ENCODE peak calls at places on chromosome 3, in seven cellular contexts. T, U, W, O, D, B and P are unnamed samples.
A peak's percentile ranks its signal among the peaks of the same experiment; 100 is the strongest.

GRCh38 chr3:44198957-44199269 is 42.8 kb upstream of the TOPAZ1 start:
- DNase-seq in T (no peak), U (no peak), W (no peak), O (no peak), D (no peak), B (no peak), P (no peak)

GRCh38 chr3:134360046-134360445 is 14.2 kb downstream of the AMOTL2 start:
- DNase-seq in T (no peak), U (no peak), W (no peak), O (no peak), D (no peak), B (no peak), P (no peak)

GRCh38 chr3:138289701-138290100 is 40.0 kb downstream of the NME9 start:
- DNase-seq in T (no peak), U (no peak), W (no peak), O (no peak), D (no peak), B (no peak), P (no peak)

GRCh38 chr3:155363690-155364070 is 70.2 kb upstream of the STRIT1 start:
- DNase-seq in T (no peak), U (no peak), W (no peak), O (no peak), D (no peak), B (no peak), P (no peak)

GRCh38 chr3:12663311-12663935 is 494 bp downstream of the RAF1 start:
- DNase-seq in T (no peak), U (no peak), W (no peak), O (peak; percentile 78), D (no peak), B (no peak), P (no peak)

GRCh38 chr3:12993022-12993622 is 80.1 kb downstream of the IQSEC1 start:
- DNase-seq in T (no peak), U (no peak), W (peak; percentile 77), O (peak; percentile 63), D (peak; percentile 55), B (peak; percentile 39), P (no peak)

GRCh38 chr3:127234784-127235183 is 41.9 kb downstream of the PRR23E start:
- DNase-seq in T (no peak), U (no peak), W (no peak), O (no peak), D (no peak), B (no peak), P (no peak)

GRCh38 chr3:1092771-1093170 is at the start of gene CNTN6:
- DNase-seq in T (no peak), U (no peak), W (no peak), O (peak; percentile 25), D (no peak), B (no peak), P (no peak)

GRCh38 chr3:49327485-49327884 is 12.4 kb downstream of the USP4 start:
- DNase-seq in T (no peak), U (no peak), W (no peak), O (no peak), D (no peak), B (peak; percentile 35), P (no peak)

GRCh38 chr3:183825380-183826161 is at the start of gene MAP6D1:
- DNase-seq in T (no peak), U (peak; percentile 22), W (peak; percentile 85), O (peak; percentile 96), D (no peak), B (no peak), P (no peak)

GRCh38 chr3:101868534-101869464 is 19.5 kb downstream of the NFKBIZ start:
- DNase-seq in T (no peak), U (no peak), W (no peak), O (no peak), D (peak; percentile 66), B (no peak), P (no peak)

GRCh38 chr3:155218470-155218869 is 75.0 kb downstream of the STRIT1 start:
- DNase-seq in T (no peak), U (no peak), W (no peak), O (no peak), D (no peak), B (no peak), P (no peak)

GRCh38 chr3:193894121-193894863 is 241.7 kb upstream of the HES1 start:
- DNase-seq in T (no peak), U (no peak), W (no peak), O (no peak), D (no peak), B (no peak), P (no peak)

GRCh38 chr3:47949979-47950378 is 66.2 kb downstream of the MAP4 start:
- DNase-seq in T (no peak), U (no peak), W (no peak), O (no peak), D (no peak), B (peak; percentile 27), P (no peak)

GRCh38 chr3:177228601-177229190 is 31.4 kb upstream of the TBL1XR1 start:
- DNase-seq in T (no peak), U (no peak), W (no peak), O (no peak), D (no peak), B (no peak), P (no peak)

GRCh38 chr3:79947469-79947868 is 179.7 kb upstream of the ROBO1 start:
- DNase-seq in T (no peak), U (no peak), W (no peak), O (no peak), D (no peak), B (no peak), P (no peak)

GRCh38 chr3:128348805-128349531 is 117.7 kb downstream of the DNAJB8 start:
- DNase-seq in T (no peak), U (no peak), W (no peak), O (peak; percentile 78), D (no peak), B (no peak), P (no peak)

GRCh38 chr3:5006755-5007202 is 27.5 kb downstream of the BHLHE40 start:
- DNase-seq in T (peak; percentile 95), U (no peak), W (no peak), O (no peak), D (no peak), B (no peak), P (no peak)

GRCh38 chr3:14507345-14507741 is 32.8 kb downstream of the GRIP2 start:
- DNase-seq in T (no peak), U (no peak), W (no peak), O (no peak), D (no peak), B (no peak), P (no peak)

GRCh38 chr3:24683511-24684384 is 189.1 kb upstream of the THRB start:
- DNase-seq in T (no peak), U (peak; percentile 28), W (no peak), O (peak; percentile 28), D (peak; percentile 42), B (peak; percentile 26), P (peak; percentile 36)

GRCh38 chr3:169144271-169144670 is 519.2 kb downstream of the MECOM start:
- DNase-seq in T (no peak), U (no peak), W (no peak), O (no peak), D (no peak), B (no peak), P (no peak)
- H3K27me3 ChIP-seq in T (peaks cover 4% of the 10 kb centered on the region), U (peaks cover 43% of the 10 kb centered on the region), W (peaks cover 16% of the 10 kb centered on the region), O (peaks cover 29% of the 10 kb centered on the region), D (no peaks in the 10 kb centered on the region), B (peaks cover 33% of the 10 kb centered on the region), P (peaks cover 70% of the 10 kb centered on the region)

DNA sequence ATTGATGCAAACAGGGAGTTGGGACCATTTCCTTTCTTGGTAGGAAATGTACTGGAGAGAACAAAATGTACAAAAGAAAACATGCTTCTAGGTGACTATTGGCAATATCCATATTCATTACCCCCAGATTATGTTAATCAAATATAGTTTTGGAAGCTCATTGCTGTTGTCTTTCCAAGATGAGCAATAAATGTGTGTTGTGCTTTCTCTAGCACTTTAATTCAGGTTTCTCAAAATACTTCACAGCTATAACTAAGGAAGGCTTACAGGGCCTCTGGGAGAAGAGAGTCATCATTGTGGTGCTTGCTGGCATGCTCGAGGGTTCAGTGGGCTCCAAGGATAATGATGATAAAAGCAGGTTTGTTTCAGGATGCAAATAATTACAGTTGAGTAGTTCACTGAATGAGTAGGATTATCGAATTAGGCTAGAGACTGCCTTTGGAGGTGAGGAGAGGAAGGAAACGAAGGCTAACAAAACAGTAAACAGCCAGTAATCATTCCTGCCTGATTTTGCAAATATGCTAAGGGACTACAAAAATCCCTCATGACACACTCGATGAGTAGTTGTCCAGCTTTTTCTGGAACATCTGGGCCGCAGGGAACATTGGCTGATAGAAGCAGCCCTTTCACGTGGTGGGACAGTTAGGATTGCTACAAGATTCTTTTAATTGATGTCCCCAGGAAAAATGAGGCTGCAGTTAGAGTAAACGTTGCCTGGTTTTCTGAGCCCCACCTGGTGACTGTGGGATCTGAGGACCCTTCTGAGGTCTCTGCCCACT is 54.1 kb downstream of the SLC7A14 start:
- DNase-seq in T (no peak), U (no peak), W (no peak), O (no peak), D (no peak), B (no peak), P (no peak)
- TF ChIP-seq SIN3A in T (no peak), U (no peak), W (no peak), O (no peak), D (no peak), B (no peak), P (no peak)

DNA sequence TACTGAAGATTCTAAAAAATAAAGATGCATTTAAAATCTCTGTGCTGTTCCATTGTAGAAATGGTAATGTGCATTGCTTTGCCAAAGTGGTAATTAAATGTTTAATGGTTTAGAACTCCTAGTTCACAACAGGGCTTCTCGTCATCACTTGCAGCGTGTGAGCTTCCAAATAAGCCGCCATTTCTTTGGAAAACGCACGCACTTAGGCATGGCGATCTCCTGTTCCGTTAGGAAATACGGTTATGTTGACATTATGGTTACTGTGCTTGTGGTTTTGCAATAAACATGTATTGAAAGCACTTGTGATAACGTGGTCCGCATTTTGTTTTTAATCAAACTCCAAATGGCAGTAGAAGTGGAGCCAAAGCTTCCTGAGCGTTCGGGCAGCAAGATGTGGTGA is 97.2 kb downstream of the SLC49A4 start:
- DNase-seq in T (no peak), U (no peak), W (no peak), O (no peak), D (no peak), B (no peak), P (no peak)
- H3K36me3 ChIP-seq in T (no peaks in the 10 kb centered on the region), U (no peaks in the 10 kb centered on the region), W (no peaks in the 10 kb centered on the region), O (no peaks in the 10 kb centered on the region), D (no peaks in the 10 kb centered on the region), B (no peaks in the 10 kb centered on the region), P (no peaks in the 10 kb centered on the region)

GRCh38 chr3:123457841-123458240 is 9.0 kb upstream of the ADCY5 start:
- DNase-seq in T (no peak), U (no peak), W (no peak), O (no peak), D (no peak), B (no peak), P (no peak)

GRCh38 chr3:123458255-123458654 is 9.4 kb upstream of the ADCY5 start:
- DNase-seq in T (no peak), U (no peak), W (no peak), O (no peak), D (no peak), B (no peak), P (no peak)

GRCh38 chr3:123464211-123464610 is 15.3 kb upstream of the ADCY5 start:
- DNase-seq in T (no peak), U (no peak), W (no peak), O (no peak), D (no peak), B (no peak), P (no peak)

DNA sequence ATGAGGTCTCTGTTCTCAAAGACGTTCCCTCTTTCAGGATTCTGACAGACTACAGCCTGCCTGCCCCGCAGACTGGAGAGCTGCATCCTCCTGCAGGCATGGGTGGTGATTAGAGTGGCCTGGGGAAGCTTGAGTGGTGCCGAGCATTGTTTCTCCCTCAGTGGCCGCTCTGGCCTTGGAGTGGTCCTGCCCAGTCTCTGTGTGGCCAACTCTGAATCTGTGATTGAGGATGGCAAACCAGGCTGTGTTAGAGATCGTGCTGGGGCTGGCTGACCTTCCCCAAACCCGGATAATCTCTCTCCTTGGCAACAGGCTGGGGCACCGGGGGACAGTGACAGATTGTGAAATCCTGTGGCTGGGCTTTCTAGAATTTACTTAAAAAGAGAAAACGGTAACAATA is 11.0 kb upstream of the ADCY5 start:
- DNase-seq in T (no peak), U (no peak), W (no peak), O (no peak), D (no peak), B (no peak), P (no peak)
- H3K27me3 ChIP-seq in T (peaks cover 2% of the 10 kb centered on the region), U (peaks cover 9% of the 10 kb centered on the region), W (no peaks in the 10 kb centered on the region), O (peaks cover 53% of the 10 kb centered on the region), D (peaks cover 6% of the 10 kb centered on the region), B (no peaks in the 10 kb centered on the region), P (peaks cover 27% of the 10 kb centered on the region)